ENCODE peak calls at places on chromosome X, in four cellular contexts. One of them, this sample, is unnamed. For H3K36me3, the result is how much of the 10 kb centered on the place peaks cover.

GRCh38 chrX:140815868-140816267 is 106.3 kb downstream of the LINC00632 start:
- DNase-seq in ovary: peak
- DNase-seq in HCT116: no peak
- DNase-seq in brain microvascular endothelial cell: peak
- DNase-seq in this sample: peak

GRCh38 chrX:150201841-150202240 is 161.3 kb upstream of the MAMLD1 start:
- DNase-seq in brain microvascular endothelial cell: no peak
- DNase-seq in HCT116: no peak
- DNase-seq in ovary: no peak
- DNase-seq in this sample: no peak

GRCh38 chrX:19616959-19617358 is 101.7 kb upstream of the MAP3K15 start:
- DNase-seq in ovary: no peak
- DNase-seq in HCT116: no peak
- DNase-seq in brain microvascular endothelial cell: no peak
- DNase-seq in this sample: no peak

GRCh38 chrX:150693782-150694574 is 782 bp downstream of the MTMR1 start:
- DNase-seq in brain microvascular endothelial cell: peak
- DNase-seq in ovary: peak
- DNase-seq in HCT116: peak
- DNase-seq in this sample: peak

GRCh38 chrX:68113837-68114572 is 319.3 kb downstream of the OPHN1 start:
- DNase-seq in ovary: no peak
- DNase-seq in HCT116: no peak
- DNase-seq in brain microvascular endothelial cell: no peak
- DNase-seq in this sample: no peak

GRCh38 chrX:10634681-10635161 is 14.3 kb upstream of the MID1 start:
- DNase-seq in HCT116: peak
- DNase-seq in ovary: no peak
- DNase-seq in brain microvascular endothelial cell: peak
- DNase-seq in this sample: peak

GRCh38 chrX:16722481-16722880 is 3.1 kb downstream of the SYAP1 start:
- DNase-seq in HCT116: no peak
- DNase-seq in ovary: no peak
- DNase-seq in brain microvascular endothelial cell: no peak
- DNase-seq in this sample: no peak

GRCh38 chrX:9611436-9612145 is 146.7 kb downstream of the TBL1X start:
- DNase-seq in HCT116: no peak
- DNase-seq in brain microvascular endothelial cell: no peak
- DNase-seq in ovary: no peak
- DNase-seq in this sample: no peak

GRCh38 chrX:149129767-149130166 is 375.3 kb downstream of the IDS start:
- DNase-seq in brain microvascular endothelial cell: peak
- DNase-seq in ovary: no peak
- DNase-seq in HCT116: no peak
- DNase-seq in this sample: no peak

GRCh38 chrX:112834976-112835375 is 5.7 kb downstream of the AMOT start:
- DNase-seq in brain microvascular endothelial cell: no peak
- DNase-seq in ovary: no peak
- DNase-seq in HCT116: no peak
- DNase-seq in this sample: no peak

GRCh38 chrX:20472148-20472547 is 205.4 kb upstream of the RPS6KA3 start:
- DNase-seq in HCT116: no peak
- DNase-seq in ovary: no peak
- DNase-seq in brain microvascular endothelial cell: no peak
- DNase-seq in this sample: no peak

GRCh38 chrX:36978886-36979285 is 29.3 kb upstream of the FAM47C start:
- DNase-seq in brain microvascular endothelial cell: peak
- DNase-seq in ovary: no peak
- DNase-seq in HCT116: no peak
- DNase-seq in this sample: no peak

GRCh38 chrX:95884196-95884595 is 800.4 kb upstream of the DIAPH2 start:
- DNase-seq in HCT116: no peak
- DNase-seq in ovary: no peak
- DNase-seq in brain microvascular endothelial cell: no peak
- DNase-seq in this sample: no peak

GRCh38 chrX:36983831-36984230 is 24.3 kb upstream of the FAM47C start:
- DNase-seq in brain microvascular endothelial cell: no peak
- DNase-seq in ovary: no peak
- DNase-seq in HCT116: no peak
- DNase-seq in this sample: no peak

GRCh38 chrX:49220100-49220499 is 13.0 kb downstream of the CACNA1F start:
- DNase-seq in brain microvascular endothelial cell: no peak
- DNase-seq in HCT116: no peak
- DNase-seq in ovary: no peak
- DNase-seq in this sample: no peak

GRCh38 chrX:68895339-68896250 is 66.8 kb downstream of the EFNB1 start:
- DNase-seq in HCT116: no peak
- DNase-seq in brain microvascular endothelial cell: no peak
- DNase-seq in ovary: peak
- DNase-seq in this sample: no peak

GRCh38 chrX:153411255-153411987 is at the start of gene ZFP92:
- DNase-seq in HCT116: no peak
- DNase-seq in ovary: peak
- DNase-seq in brain microvascular endothelial cell: no peak
- DNase-seq in this sample: peak

GRCh38 chrX:22109442-22109841 is 77.3 kb downstream of the PHEX start:
- DNase-seq in HCT116: no peak
- DNase-seq in brain microvascular endothelial cell: peak
- DNase-seq in ovary: no peak
- DNase-seq in this sample: peak

GRCh38 chrX:118221257-118221656 is 104.6 kb upstream of the KLHL13 start:
- DNase-seq in HCT116: no peak
- DNase-seq in brain microvascular endothelial cell: no peak
- DNase-seq in ovary: no peak
- DNase-seq in this sample: no peak

GRCh38 chrX:118437283-118437682 is 58.3 kb upstream of the DOCK11 start:
- DNase-seq in ovary: no peak
- DNase-seq in brain microvascular endothelial cell: no peak
- DNase-seq in HCT116: no peak
- DNase-seq in this sample: no peak

GRCh38 chrX:40809210-40809609 is 73.9 kb upstream of the MED14 start:
- DNase-seq in HCT116: no peak
- DNase-seq in brain microvascular endothelial cell: no peak
- DNase-seq in ovary: no peak
- DNase-seq in this sample: peak

GRCh38 chrX:40087574-40088298 is 10.0 kb downstream of the BCOR start:
- DNase-seq in ovary: no peak
- DNase-seq in brain microvascular endothelial cell: no peak
- DNase-seq in HCT116: no peak
- DNase-seq in this sample: peak

GRCh38 chrX:153460826-153461225 is 9.6 kb downstream of the HAUS7 start:
- DNase-seq in ovary: peak
- DNase-seq in brain microvascular endothelial cell: no peak
- DNase-seq in HCT116: no peak
- DNase-seq in this sample: peak

GRCh38 chrX:106999002-106999975 is 723 bp downstream of the MORC4 start:
- DNase-seq in ovary: peak
- DNase-seq in HCT116: peak
- DNase-seq in brain microvascular endothelial cell: peak
- DNase-seq in this sample: peak
- H3K27ac ChIP-seq in ovary: peak
- H3K27ac ChIP-seq in HCT116: peak
- H3K27ac ChIP-seq in brain microvascular endothelial cell: peak
- H3K27ac ChIP-seq in this sample: peak

GRCh38 chrX:15509845-15510244 is 9.2 kb downstream of the BMX start:
- DNase-seq in HCT116: no peak
- DNase-seq in ovary: no peak
- DNase-seq in brain microvascular endothelial cell: no peak
- DNase-seq in this sample: no peak
- H3K36me3 ChIP-seq in HCT116: under half
- H3K36me3 ChIP-seq in ovary: under half
- H3K36me3 ChIP-seq in brain microvascular endothelial cell: under half
- H3K36me3 ChIP-seq in this sample: under half

GRCh38 chrX:45196701-45197100 is 4.0 kb downstream of the DIPK2B start:
- DNase-seq in ovary: no peak
- DNase-seq in brain microvascular endothelial cell: peak
- DNase-seq in HCT116: no peak
- DNase-seq in this sample: peak
- H3K27ac ChIP-seq in ovary: no peak
- H3K27ac ChIP-seq in brain microvascular endothelial cell: no peak
- H3K27ac ChIP-seq in HCT116: no peak
- H3K27ac ChIP-seq in this sample: peak

DNA sequence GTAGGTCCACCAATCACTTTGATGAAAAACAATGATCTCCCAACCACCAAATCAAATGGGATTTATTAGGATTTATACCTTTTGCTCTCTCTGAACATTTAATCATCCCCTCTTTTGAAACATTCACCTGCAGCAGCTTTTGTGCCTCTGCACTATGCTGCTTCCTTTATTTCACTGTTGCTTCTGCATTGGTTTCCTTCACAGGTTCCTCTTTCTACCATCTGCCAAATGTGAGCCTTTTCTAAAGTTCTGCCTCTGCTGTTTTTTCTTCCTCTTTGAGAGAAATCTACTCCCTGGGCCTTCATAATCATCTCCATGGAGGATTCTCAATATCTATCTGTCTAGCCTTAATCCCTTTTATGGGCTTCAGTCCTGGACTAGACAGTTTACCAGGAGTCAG is 24.7 kb downstream of the CUL4B start:
- DNase-seq in ovary: no peak
- DNase-seq in brain microvascular endothelial cell: no peak
- DNase-seq in HCT116: no peak
- DNase-seq in this sample: no peak
- H3K36me3 ChIP-seq in ovary: under half
- H3K36me3 ChIP-seq in brain microvascular endothelial cell: under half
- H3K36me3 ChIP-seq in HCT116: under half
- H3K36me3 ChIP-seq in this sample: under half

GRCh38 chrX:142428916-142429315 is 223.8 kb upstream of the MAGEC2 start:
- DNase-seq in brain microvascular endothelial cell: no peak
- DNase-seq in ovary: no peak
- DNase-seq in HCT116: no peak
- DNase-seq in this sample: no peak
- H3K27ac ChIP-seq in brain microvascular endothelial cell: no peak
- H3K27ac ChIP-seq in ovary: no peak
- H3K27ac ChIP-seq in HCT116: no peak
- H3K27ac ChIP-seq in this sample: no peak

GRCh38 chrX:70481871-70482270 is 37.2 kb downstream of the DLG3 start:
- DNase-seq in HCT116: no peak
- DNase-seq in brain microvascular endothelial cell: no peak
- DNase-seq in ovary: no peak
- DNase-seq in this sample: no peak

GRCh38 chrX:70479970-70480659 is 35.5 kb downstream of the DLG3 start:
- DNase-seq in brain microvascular endothelial cell: peak
- DNase-seq in ovary: no peak
- DNase-seq in HCT116: no peak
- DNase-seq in this sample: no peak

GRCh38 chrX:70482300-70482699 is 37.7 kb downstream of the DLG3 start:
- DNase-seq in HCT116: no peak
- DNase-seq in ovary: no peak
- DNase-seq in brain microvascular endothelial cell: no peak
- DNase-seq in this sample: no peak

GRCh38 chrX:70480660-70481018 is 36.0 kb downstream of the DLG3 start:
- DNase-seq in HCT116: no peak
- DNase-seq in ovary: peak
- DNase-seq in brain microvascular endothelial cell: peak
- DNase-seq in this sample: no peak

GRCh38 chrX:70481424-70481823 is 36.8 kb downstream of the DLG3 start:
- DNase-seq in brain microvascular endothelial cell: no peak
- DNase-seq in ovary: no peak
- DNase-seq in HCT116: no peak
- DNase-seq in this sample: no peak
- H3K36me3 ChIP-seq in brain microvascular endothelial cell: under half
- H3K36me3 ChIP-seq in ovary: under half
- H3K36me3 ChIP-seq in HCT116: under half
- H3K36me3 ChIP-seq in this sample: under half

DNA sequence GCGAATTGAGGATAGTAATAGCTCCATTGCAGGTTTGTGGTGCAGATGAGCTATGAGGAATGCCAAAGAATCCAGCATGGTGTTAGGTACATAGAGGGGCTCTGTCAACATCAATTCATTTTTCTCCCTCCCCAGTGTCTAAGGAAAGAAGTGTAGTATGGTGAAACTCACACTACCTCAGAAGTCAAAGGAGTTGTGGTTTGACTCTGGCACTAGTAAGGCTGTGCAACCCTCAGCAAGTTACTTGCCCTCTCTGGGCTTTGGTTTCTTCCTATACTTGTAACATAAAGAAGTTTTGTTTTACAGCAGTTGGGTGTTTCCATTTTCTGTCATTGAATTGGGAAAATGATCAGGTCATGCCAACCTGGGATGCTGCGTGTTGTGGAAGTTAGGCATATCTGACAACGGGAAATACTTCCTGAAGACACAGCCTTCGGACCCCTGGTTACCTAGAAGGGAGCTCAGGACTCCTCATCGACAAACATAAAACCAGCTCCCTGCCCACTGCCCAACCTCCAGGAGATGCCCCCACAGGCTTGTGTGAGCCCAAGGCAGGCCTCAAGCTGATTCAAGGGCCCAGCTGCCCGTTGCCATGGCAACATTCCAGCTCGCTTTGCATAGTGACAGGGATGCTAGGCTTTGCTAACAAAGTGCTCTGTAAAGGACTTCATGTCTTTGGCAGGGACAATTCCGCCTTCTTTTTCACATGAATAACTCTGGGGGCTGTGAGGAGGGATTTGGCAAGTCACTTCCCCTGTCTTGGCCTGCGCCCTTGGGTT is 71.3 kb downstream of the RTL5 start:
- DNase-seq in ovary: no peak
- DNase-seq in HCT116: no peak
- DNase-seq in brain microvascular endothelial cell: no peak
- DNase-seq in this sample: no peak
- H3K27ac ChIP-seq in ovary: no peak
- H3K27ac ChIP-seq in HCT116: no peak
- H3K27ac ChIP-seq in brain microvascular endothelial cell: no peak
- H3K27ac ChIP-seq in this sample: no peak

DNA sequence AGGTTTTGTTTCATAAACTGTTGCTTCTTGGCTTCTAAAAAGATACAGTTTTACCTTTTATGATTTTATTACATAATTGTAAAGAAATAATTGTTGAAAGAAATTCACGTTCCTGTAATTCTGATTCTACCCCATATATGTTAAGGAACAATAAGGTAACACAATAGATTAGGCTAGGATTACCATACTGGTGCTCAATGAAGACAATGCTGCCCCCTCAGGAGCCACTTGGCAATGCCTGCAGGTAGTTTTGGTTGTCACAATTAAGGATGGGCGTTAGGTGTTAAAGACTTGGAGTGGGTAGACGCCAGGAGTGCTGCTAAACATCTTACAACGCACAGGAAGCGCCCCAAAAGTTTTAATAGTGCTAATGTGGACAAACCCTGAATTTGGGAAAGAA is 133.2 kb downstream of the NLGN4X start:
- DNase-seq in ovary: no peak
- DNase-seq in brain microvascular endothelial cell: no peak
- DNase-seq in HCT116: no peak
- DNase-seq in this sample: no peak
- H3K36me3 ChIP-seq in ovary: under half
- H3K36me3 ChIP-seq in brain microvascular endothelial cell: under half
- H3K36me3 ChIP-seq in HCT116: under half
- H3K36me3 ChIP-seq in this sample: under half